ENCODE peak calls at places on chromosomes 3 and 15, in four cellular contexts. J is OCI-LY7, L is GM23338, H is GM23248. W is an unnamed sample. For H4K20me1, the result is how much of the 10 kb centered on the place peaks cover.

GRCh38 chr3:188947401-188947982 is 224.3 kb upstream of the TPRG1 start:
- DNase-seq in J (no peak), L (peak), H (peak), W (no peak)

GRCh38 chr15:60994842-60995495 is 234.1 kb downstream of the RORA start:
- DNase-seq in J (no peak), H (no peak), L (no peak), W (no peak)

GRCh38 chr15:71137138-71137518 is 21.9 kb downstream of the THSD4 start:
- DNase-seq in H (no peak), L (no peak), J (no peak), W (no peak)

GRCh38 chr15:40128746-40129660 is 20.3 kb upstream of the BMF start:
- DNase-seq in H (no peak), J (no peak), L (no peak), W (no peak)

GRCh38 chr3:192408721-192409151 is 318.6 kb downstream of the FGF12 start:
- DNase-seq in J (no peak), H (peak), L (peak), W (peak)

GRCh38 chr3:143066033-143066432 is 53.5 kb upstream of the CHST2 start:
- DNase-seq in H (no peak), J (no peak), L (no peak), W (no peak)

GRCh38 chr3:194446172-194446571 is 40.6 kb downstream of the ATP13A3 start:
- DNase-seq in H (no peak), L (no peak), J (no peak), W (no peak)

GRCh38 chr3:50124363-50125226 is 30.5 kb upstream of the SEMA3F start:
- DNase-seq in L (peak), J (no peak), H (peak), W (no peak)

GRCh38 chr3:128489860-128490649 is 2.9 kb downstream of the GATA2 start:
- DNase-seq in H (peak), L (peak), J (no peak), W (no peak)

GRCh38 chr15:80801891-80802680 is 22.9 kb downstream of the CEMIP start:
- DNase-seq in H (peak), J (no peak), L (no peak), W (no peak)

GRCh38 chr15:85379403-85380131 is 836 bp upstream of the AKAP13 start:
- DNase-seq in J (peak), L (peak), H (peak), W (peak)

GRCh38 chr3:145087038-145087437 is 1073.9 kb downstream of the PLOD2 start:
- DNase-seq in H (no peak), J (no peak), L (no peak), W (no peak)

GRCh38 chr15:60760646-60761504 is 281.9 kb upstream of the ICE2 start:
- DNase-seq in L (no peak), H (peak), J (no peak), W (no peak)

GRCh38 chr15:59892995-59893394 is 111.1 kb upstream of the FOXB1 start:
- DNase-seq in L (peak), H (peak), J (no peak), W (no peak)

GRCh38 chr15:63476229-63476632 is 28.2 kb upstream of the USP3 start:
- DNase-seq in L (no peak), J (no peak), H (peak), W (no peak)

GRCh38 chr3:30012941-30013543 is 593.4 kb upstream of the TGFBR2 start:
- DNase-seq in H (peak), J (peak), L (peak), W (peak)

GRCh38 chr15:98124576-98124975 is 164.1 kb downstream of the ARRDC4 start:
- DNase-seq in L (no peak), H (peak), J (no peak), W (no peak)

GRCh38 chr3:134641671-134642300 is 9.0 kb downstream of the KY start:
- DNase-seq in L (no peak), H (no peak), J (no peak), W (no peak)

GRCh38 chr3:186417791-186418190 is 55.8 kb upstream of the DGKG start:
- DNase-seq in H (peak), L (no peak), J (no peak), W (no peak)

GRCh38 chr3:151881137-151881536 is 7.7 kb downstream of the SUCNR1 start:
- DNase-seq in L (no peak), J (no peak), H (no peak), W (no peak)

GRCh38 chr3:117853923-117854322 is 1144.3 kb downstream of the TUSC7 start:
- DNase-seq in H (peak), J (no peak), L (no peak), W (no peak)

GRCh38 chr15:82710208-82710555 is 507 bp upstream of the AP3B2 start:
- DNase-seq in J (no peak), H (no peak), L (peak), W (no peak)

DNA sequence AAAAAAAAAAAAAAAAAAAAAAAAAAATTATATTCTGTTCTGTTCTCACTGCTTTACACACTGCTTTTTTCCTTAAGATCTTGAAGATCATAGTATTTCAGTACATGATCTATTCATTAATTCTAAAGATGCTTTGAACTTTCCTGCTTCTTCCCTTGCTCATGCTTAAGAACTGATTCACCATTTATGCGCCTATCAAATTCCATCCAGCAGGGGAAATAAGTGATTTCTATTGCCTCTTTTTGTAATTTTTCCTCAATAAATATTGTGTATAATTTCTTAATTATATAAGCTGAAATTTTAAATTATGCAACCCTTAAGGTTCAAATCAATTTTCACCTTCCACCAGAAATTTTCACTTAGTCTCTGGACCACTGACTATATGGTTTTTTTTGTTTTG is 10.6 kb downstream of the DENND6A start:
- DNase-seq in H (peak), L (no peak), J (no peak), W (no peak)
- H4K20me1 ChIP-seq in H (under half), L (under half), J (under half), W (under half)

DNA sequence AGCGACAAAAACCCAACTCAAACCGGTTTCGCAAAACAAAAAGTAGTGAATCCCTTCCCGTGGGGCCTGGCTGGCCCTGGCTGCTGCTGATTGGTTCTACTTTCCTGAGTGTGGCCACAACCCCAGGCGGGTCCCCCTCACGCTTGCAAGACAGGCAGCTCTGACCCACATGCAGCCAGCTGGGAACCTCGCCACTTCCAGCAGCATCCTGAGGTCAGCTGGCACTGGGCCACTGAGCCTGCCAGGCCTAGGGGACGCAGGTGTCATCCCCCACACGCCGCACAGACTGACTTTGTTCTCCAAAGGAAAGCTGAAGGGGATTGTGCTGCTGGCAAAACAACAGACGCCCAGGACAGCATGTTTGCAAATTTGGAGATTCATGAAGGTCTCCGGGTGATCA is 111.1 kb downstream of the TPRA1 start:
- DNase-seq in H (no peak), J (no peak), L (peak), W (no peak)
- TF ChIP-seq EZH2phosphoT487 in H (no peak), J (no peak), L (no peak), W (no peak)

GRCh38 chr3:88059380-88060160 is 515 bp downstream of the ZNF654 start:
- DNase-seq in H (peak), L (peak), J (no peak), W (peak)
- H4K20me1 ChIP-seq in H (under half), L (under half), J (under half), W (under half)

GRCh38 chr3:195596648-195597628 is 13.2 kb upstream of the APOD start:
- DNase-seq in J (no peak), H (no peak), L (no peak), W (no peak)
- TF ChIP-seq EZH2phosphoT487 in J (no peak), H (no peak), L (no peak), W (no peak)

GRCh38 chr3:12992629-12993021 is 80.6 kb downstream of the IQSEC1 start:
- DNase-seq in L (no peak), J (no peak), H (no peak), W (no peak)

GRCh38 chr3:12990306-12990705 is 82.9 kb downstream of the IQSEC1 start:
- DNase-seq in L (no peak), H (peak), J (no peak), W (no peak)

GRCh38 chr3:12991861-12992281 is 81.4 kb downstream of the IQSEC1 start:
- DNase-seq in H (no peak), L (no peak), J (no peak), W (no peak)

GRCh38 chr3:12990781-12991480 is 82.3 kb downstream of the IQSEC1 start:
- DNase-seq in H (peak), J (no peak), L (no peak), W (no peak)

GRCh38 chr3:12991481-12991837 is 81.8 kb downstream of the IQSEC1 start:
- DNase-seq in L (no peak), J (no peak), H (peak), W (no peak)
- H4K20me1 ChIP-seq in L (under half), J (under half), H (under half), W (under half)

DNA sequence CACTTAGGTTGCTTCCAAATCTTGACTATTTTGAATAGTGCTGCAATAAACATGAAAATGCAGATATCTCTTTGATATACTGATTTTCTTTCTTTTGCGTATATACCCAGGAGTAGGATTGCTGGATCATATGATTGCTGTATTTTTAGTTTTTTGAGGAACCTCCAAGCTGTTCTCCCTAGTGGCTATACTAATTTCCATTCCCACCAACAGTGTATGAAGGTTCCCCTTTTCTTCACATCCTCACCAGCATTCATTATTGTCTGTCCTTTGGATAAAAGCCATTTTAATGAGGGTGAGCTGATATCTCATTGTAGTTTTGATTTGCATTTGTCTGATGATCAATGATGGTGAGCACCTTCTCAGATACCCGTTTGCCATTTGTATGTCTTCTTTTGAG is 12.5 kb downstream of the PATL2 start:
- DNase-seq in H (no peak), L (no peak), J (no peak), W (no peak)
- TF ChIP-seq EZH2phosphoT487 in H (no peak), L (no peak), J (no peak), W (no peak)

GRCh38 chr15:58732620-58733363 is 16.7 kb downstream of the ADAM10 start:
- DNase-seq in L (no peak), H (no peak), J (no peak), W (no peak)

GRCh38 chr15:58724471-58724870 is 25.0 kb downstream of the ADAM10 start:
- DNase-seq in H (peak), J (peak), L (no peak), W (no peak)

GRCh38 chr15:58731756-58732535 is 17.6 kb downstream of the ADAM10 start:
- DNase-seq in J (no peak), H (peak), L (no peak), W (no peak)

DNA sequence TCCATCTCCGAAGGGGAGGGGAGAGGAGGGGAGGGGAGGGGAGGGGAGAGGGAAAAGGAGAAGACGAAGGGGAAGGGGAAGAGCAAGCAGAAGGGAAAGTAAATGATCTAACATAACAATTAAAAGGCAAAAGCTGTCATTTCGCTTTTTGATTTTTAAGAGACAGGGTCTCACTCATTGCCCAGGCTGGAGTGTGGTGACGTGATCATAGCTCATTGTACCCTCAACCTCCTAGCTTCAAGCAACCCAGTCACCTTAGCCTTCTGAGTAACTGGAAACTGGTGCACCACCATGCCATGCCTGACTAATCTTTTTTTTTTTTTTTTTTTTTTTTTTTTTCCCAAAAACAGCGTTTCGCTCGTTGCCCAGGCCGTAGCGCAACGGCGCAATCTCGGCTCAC is 22.6 kb downstream of the ADAM10 start:
- DNase-seq in H (no peak), L (peak), J (peak), W (no peak)
- H4K20me1 ChIP-seq in H (under half), L (half or more), J (under half), W (under half)

GRCh38 chr3:120560304-120561250 is 35.6 kb upstream of the NDUFB4 start:
- DNase-seq in J (no peak), L (peak), H (no peak), W (no peak)
- TF ChIP-seq EZH2phosphoT487 in J (no peak), L (no peak), H (no peak), W (no peak)

W was measured in MM.1S.